ENCODE peak calls at places on chromosomes 3 and 15, in eight cellular contexts. One of them, this sample, is unnamed. For H3K27me3, the result is how much of the 10 kb centered on the place peaks cover.

GRCh38 chr15:71390101-71390500 is 274.8 kb downstream of the THSD4 start:
- DNase-seq in effector memory CD4-positive, alpha-beta T cell: no peak
- DNase-seq in cardiac muscle cell: no peak
- DNase-seq in aorta: no peak
- DNase-seq in ovary: no peak
- DNase-seq in uterus: no peak
- DNase-seq in left lung: no peak
- DNase-seq in neural progenitor cell: peak
- DNase-seq in this sample: no peak

GRCh38 chr15:36398212-36398611 is 181.2 kb upstream of the CDIN1 start:
- DNase-seq in effector memory CD4-positive, alpha-beta T cell: no peak
- DNase-seq in cardiac muscle cell: no peak
- DNase-seq in aorta: no peak
- DNase-seq in ovary: no peak
- DNase-seq in uterus: no peak
- DNase-seq in left lung: no peak
- DNase-seq in neural progenitor cell: no peak
- DNase-seq in this sample: no peak

GRCh38 chr3:126849768-126850167 is 133.1 kb upstream of the PLXNA1 start:
- DNase-seq in effector memory CD4-positive, alpha-beta T cell: no peak
- DNase-seq in cardiac muscle cell: no peak
- DNase-seq in aorta: no peak
- DNase-seq in ovary: no peak
- DNase-seq in uterus: no peak
- DNase-seq in left lung: no peak
- DNase-seq in neural progenitor cell: no peak
- DNase-seq in this sample: no peak

GRCh38 chr3:124083990-124084389 is 92.1 kb upstream of the ROPN1 start:
- DNase-seq in effector memory CD4-positive, alpha-beta T cell: no peak
- DNase-seq in cardiac muscle cell: no peak
- DNase-seq in aorta: no peak
- DNase-seq in ovary: no peak
- DNase-seq in uterus: no peak
- DNase-seq in left lung: no peak
- DNase-seq in neural progenitor cell: no peak
- DNase-seq in this sample: no peak

GRCh38 chr3:123319760-123320159 is 118.0 kb downstream of the SEC22A start:
- DNase-seq in effector memory CD4-positive, alpha-beta T cell: no peak
- DNase-seq in cardiac muscle cell: no peak
- DNase-seq in aorta: peak
- DNase-seq in ovary: no peak
- DNase-seq in uterus: no peak
- DNase-seq in left lung: no peak
- DNase-seq in neural progenitor cell: peak
- DNase-seq in this sample: no peak

GRCh38 chr3:142857056-142857455 is 31.8 kb downstream of the PCOLCE2 start:
- DNase-seq in effector memory CD4-positive, alpha-beta T cell: no peak
- DNase-seq in cardiac muscle cell: no peak
- DNase-seq in aorta: no peak
- DNase-seq in ovary: no peak
- DNase-seq in uterus: no peak
- DNase-seq in left lung: no peak
- DNase-seq in neural progenitor cell: peak
- DNase-seq in this sample: no peak

GRCh38 chr3:174218011-174218410 is 641.1 kb upstream of the NAALADL2 start:
- DNase-seq in effector memory CD4-positive, alpha-beta T cell: no peak
- DNase-seq in cardiac muscle cell: no peak
- DNase-seq in aorta: no peak
- DNase-seq in ovary: no peak
- DNase-seq in uterus: no peak
- DNase-seq in left lung: no peak
- DNase-seq in neural progenitor cell: no peak
- DNase-seq in this sample: no peak

GRCh38 chr3:109268181-109268580 is 48.1 kb downstream of the DPPA2 start:
- DNase-seq in effector memory CD4-positive, alpha-beta T cell: no peak
- DNase-seq in cardiac muscle cell: peak
- DNase-seq in aorta: no peak
- DNase-seq in ovary: no peak
- DNase-seq in uterus: no peak
- DNase-seq in left lung: no peak
- DNase-seq in neural progenitor cell: no peak
- DNase-seq in this sample: no peak

GRCh38 chr15:101237161-101237775 is 14.6 kb downstream of the CHSY1 start:
- DNase-seq in effector memory CD4-positive, alpha-beta T cell: no peak
- DNase-seq in cardiac muscle cell: peak
- DNase-seq in aorta: no peak
- DNase-seq in ovary: no peak
- DNase-seq in uterus: no peak
- DNase-seq in left lung: no peak
- DNase-seq in neural progenitor cell: no peak
- DNase-seq in this sample: no peak

GRCh38 chr3:151293127-151293526 is 14.8 kb upstream of the P2RY14 start:
- DNase-seq in effector memory CD4-positive, alpha-beta T cell: no peak
- DNase-seq in cardiac muscle cell: no peak
- DNase-seq in aorta: no peak
- DNase-seq in ovary: no peak
- DNase-seq in uterus: no peak
- DNase-seq in left lung: no peak
- DNase-seq in neural progenitor cell: no peak
- DNase-seq in this sample: no peak

GRCh38 chr3:8579101-8579500 is 65.5 kb downstream of the SSUH2 start:
- DNase-seq in effector memory CD4-positive, alpha-beta T cell: no peak
- DNase-seq in cardiac muscle cell: no peak
- DNase-seq in aorta: no peak
- DNase-seq in ovary: no peak
- DNase-seq in uterus: no peak
- DNase-seq in left lung: no peak
- DNase-seq in neural progenitor cell: no peak
- DNase-seq in this sample: no peak

GRCh38 chr15:74780983-74781672 is 752 bp upstream of the CSK start:
- DNase-seq in effector memory CD4-positive, alpha-beta T cell: no peak
- DNase-seq in cardiac muscle cell: peak
- DNase-seq in aorta: no peak
- DNase-seq in ovary: no peak
- DNase-seq in uterus: no peak
- DNase-seq in left lung: peak
- DNase-seq in neural progenitor cell: no peak
- DNase-seq in this sample: no peak

GRCh38 chr15:51758645-51759044 is 7.2 kb downstream of the TMOD2 start:
- DNase-seq in effector memory CD4-positive, alpha-beta T cell: no peak
- DNase-seq in cardiac muscle cell: peak
- DNase-seq in aorta: no peak
- DNase-seq in ovary: peak
- DNase-seq in uterus: peak
- DNase-seq in left lung: no peak
- DNase-seq in neural progenitor cell: no peak
- DNase-seq in this sample: no peak

GRCh38 chr3:30988774-30989173 is 94.3 kb upstream of the GADL1 start:
- DNase-seq in effector memory CD4-positive, alpha-beta T cell: no peak
- DNase-seq in cardiac muscle cell: no peak
- DNase-seq in aorta: no peak
- DNase-seq in ovary: no peak
- DNase-seq in uterus: no peak
- DNase-seq in left lung: no peak
- DNase-seq in neural progenitor cell: no peak
- DNase-seq in this sample: no peak

GRCh38 chr3:43709022-43709421 is 18.3 kb downstream of the ABHD5 start:
- DNase-seq in effector memory CD4-positive, alpha-beta T cell: no peak
- DNase-seq in cardiac muscle cell: peak
- DNase-seq in aorta: no peak
- DNase-seq in ovary: no peak
- DNase-seq in uterus: no peak
- DNase-seq in left lung: no peak
- DNase-seq in neural progenitor cell: no peak
- DNase-seq in this sample: no peak

GRCh38 chr15:66580643-66581042 is 14.8 kb upstream of the LCTL start:
- DNase-seq in effector memory CD4-positive, alpha-beta T cell: no peak
- DNase-seq in cardiac muscle cell: peak
- DNase-seq in aorta: no peak
- DNase-seq in ovary: no peak
- DNase-seq in uterus: no peak
- DNase-seq in left lung: no peak
- DNase-seq in neural progenitor cell: no peak
- DNase-seq in this sample: no peak

GRCh38 chr3:180335056-180335455 is 266.9 kb upstream of the TTC14 start:
- DNase-seq in effector memory CD4-positive, alpha-beta T cell: no peak
- DNase-seq in cardiac muscle cell: no peak
- DNase-seq in aorta: no peak
- DNase-seq in ovary: no peak
- DNase-seq in uterus: no peak
- DNase-seq in left lung: no peak
- DNase-seq in neural progenitor cell: no peak
- DNase-seq in this sample: no peak

GRCh38 chr15:31317033-31317979 is 9.3 kb upstream of the KLF13 start:
- DNase-seq in effector memory CD4-positive, alpha-beta T cell: no peak
- DNase-seq in cardiac muscle cell: no peak
- DNase-seq in aorta: no peak
- DNase-seq in ovary: peak
- DNase-seq in uterus: no peak
- DNase-seq in left lung: no peak
- DNase-seq in neural progenitor cell: no peak
- DNase-seq in this sample: no peak

GRCh38 chr3:119676020-119676419 is 1.2 kb downstream of the COX17 start:
- DNase-seq in effector memory CD4-positive, alpha-beta T cell: no peak
- DNase-seq in cardiac muscle cell: no peak
- DNase-seq in aorta: no peak
- DNase-seq in ovary: no peak
- DNase-seq in uterus: no peak
- DNase-seq in left lung: no peak
- DNase-seq in neural progenitor cell: no peak
- DNase-seq in this sample: no peak

GRCh38 chr3:138949002-138949418 is 2.0 kb downstream of the FOXL2NB start:
- DNase-seq in effector memory CD4-positive, alpha-beta T cell: no peak
- DNase-seq in cardiac muscle cell: no peak
- DNase-seq in aorta: no peak
- DNase-seq in ovary: peak
- DNase-seq in uterus: no peak
- DNase-seq in left lung: no peak
- DNase-seq in neural progenitor cell: peak
- DNase-seq in this sample: no peak
- H3K27me3 ChIP-seq in effector memory CD4-positive, alpha-beta T cell: half or more
- H3K27me3 ChIP-seq in cardiac muscle cell: half or more
- H3K27me3 ChIP-seq in aorta: under half
- H3K27me3 ChIP-seq in ovary: under half
- H3K27me3 ChIP-seq in uterus: under half
- H3K27me3 ChIP-seq in left lung: half or more
- H3K27me3 ChIP-seq in neural progenitor cell: half or more
- H3K27me3 ChIP-seq in this sample: half or more

GRCh38 chr15:23477920-23478319 is 30.9 kb upstream of the GOLGA6L2 start:
- DNase-seq in effector memory CD4-positive, alpha-beta T cell: no peak
- DNase-seq in cardiac muscle cell: no peak
- DNase-seq in aorta: no peak
- DNase-seq in ovary: no peak
- DNase-seq in uterus: no peak
- DNase-seq in left lung: no peak
- DNase-seq in neural progenitor cell: no peak
- DNase-seq in this sample: no peak
- H3K27me3 ChIP-seq in effector memory CD4-positive, alpha-beta T cell: under half
- H3K27me3 ChIP-seq in cardiac muscle cell: under half
- H3K27me3 ChIP-seq in aorta: under half
- H3K27me3 ChIP-seq in ovary: under half
- H3K27me3 ChIP-seq in uterus: under half
- H3K27me3 ChIP-seq in left lung: under half
- H3K27me3 ChIP-seq in neural progenitor cell: under half
- H3K27me3 ChIP-seq in this sample: under half

GRCh38 chr3:37579181-37579580 is 282.5 kb upstream of the CTDSPL start:
- DNase-seq in effector memory CD4-positive, alpha-beta T cell: no peak
- DNase-seq in cardiac muscle cell: no peak
- DNase-seq in aorta: no peak
- DNase-seq in ovary: no peak
- DNase-seq in uterus: no peak
- DNase-seq in left lung: no peak
- DNase-seq in neural progenitor cell: no peak
- DNase-seq in this sample: no peak
- H3K27me3 ChIP-seq in effector memory CD4-positive, alpha-beta T cell: under half
- H3K27me3 ChIP-seq in cardiac muscle cell: under half
- H3K27me3 ChIP-seq in aorta: under half
- H3K27me3 ChIP-seq in ovary: under half
- H3K27me3 ChIP-seq in uterus: under half
- H3K27me3 ChIP-seq in left lung: under half
- H3K27me3 ChIP-seq in neural progenitor cell: under half
- H3K27me3 ChIP-seq in this sample: under half

GRCh38 chr15:89381330-89381729 is 46.7 kb upstream of the POLG start:
- DNase-seq in effector memory CD4-positive, alpha-beta T cell: no peak
- DNase-seq in cardiac muscle cell: no peak
- DNase-seq in aorta: peak
- DNase-seq in ovary: no peak
- DNase-seq in uterus: no peak
- DNase-seq in left lung: no peak
- DNase-seq in neural progenitor cell: no peak
- DNase-seq in this sample: no peak

GRCh38 chr15:89379818-89380217 is 45.2 kb upstream of the POLG start:
- DNase-seq in effector memory CD4-positive, alpha-beta T cell: no peak
- DNase-seq in cardiac muscle cell: no peak
- DNase-seq in aorta: peak
- DNase-seq in ovary: no peak
- DNase-seq in uterus: no peak
- DNase-seq in left lung: no peak
- DNase-seq in neural progenitor cell: peak
- DNase-seq in this sample: no peak

GRCh38 chr15:89383635-89384604 is 49.3 kb upstream of the POLG start:
- DNase-seq in effector memory CD4-positive, alpha-beta T cell: no peak
- DNase-seq in cardiac muscle cell: peak
- DNase-seq in aorta: peak
- DNase-seq in ovary: peak
- DNase-seq in uterus: peak
- DNase-seq in left lung: peak
- DNase-seq in neural progenitor cell: no peak
- DNase-seq in this sample: no peak

GRCh38 chr15:89381888-89382287 is 47.3 kb upstream of the POLG start:
- DNase-seq in effector memory CD4-positive, alpha-beta T cell: no peak
- DNase-seq in cardiac muscle cell: no peak
- DNase-seq in aorta: no peak
- DNase-seq in ovary: no peak
- DNase-seq in uterus: no peak
- DNase-seq in left lung: no peak
- DNase-seq in neural progenitor cell: no peak
- DNase-seq in this sample: no peak

GRCh38 chr15:89382288-89382687 is 47.7 kb upstream of the POLG start:
- DNase-seq in effector memory CD4-positive, alpha-beta T cell: no peak
- DNase-seq in cardiac muscle cell: no peak
- DNase-seq in aorta: peak
- DNase-seq in ovary: no peak
- DNase-seq in uterus: no peak
- DNase-seq in left lung: no peak
- DNase-seq in neural progenitor cell: no peak
- DNase-seq in this sample: no peak
- H3K27me3 ChIP-seq in effector memory CD4-positive, alpha-beta T cell: under half
- H3K27me3 ChIP-seq in cardiac muscle cell: half or more
- H3K27me3 ChIP-seq in aorta: under half
- H3K27me3 ChIP-seq in ovary: under half
- H3K27me3 ChIP-seq in uterus: under half
- H3K27me3 ChIP-seq in left lung: under half
- H3K27me3 ChIP-seq in neural progenitor cell: half or more
- H3K27me3 ChIP-seq in this sample: under half

DNA sequence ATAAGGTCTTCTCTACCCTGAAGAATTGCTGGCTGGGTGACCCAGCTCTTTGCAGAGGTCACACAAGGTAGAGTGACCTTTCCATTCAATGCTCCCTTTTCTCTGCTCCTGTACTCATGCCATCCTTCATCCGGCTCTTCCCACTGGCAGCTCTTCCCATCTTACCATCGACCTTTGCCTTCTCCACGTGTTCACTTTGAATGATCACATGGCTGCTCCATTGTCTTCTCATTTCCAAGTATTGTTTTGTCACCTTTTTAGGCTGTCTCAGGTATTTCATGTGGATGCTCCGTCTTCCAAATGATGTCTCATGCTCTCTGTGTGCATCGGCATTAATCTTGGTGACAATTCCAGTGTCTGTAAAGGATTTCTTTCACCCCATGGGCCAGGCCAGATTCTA is 76.6 kb upstream of the ONECUT1 start:
- DNase-seq in effector memory CD4-positive, alpha-beta T cell: no peak
- DNase-seq in cardiac muscle cell: no peak
- DNase-seq in aorta: no peak
- DNase-seq in ovary: no peak
- DNase-seq in uterus: no peak
- DNase-seq in left lung: no peak
- DNase-seq in neural progenitor cell: no peak
- DNase-seq in this sample: no peak
- H3K27me3 ChIP-seq in effector memory CD4-positive, alpha-beta T cell: under half
- H3K27me3 ChIP-seq in cardiac muscle cell: under half
- H3K27me3 ChIP-seq in aorta: under half
- H3K27me3 ChIP-seq in ovary: under half
- H3K27me3 ChIP-seq in uterus: under half
- H3K27me3 ChIP-seq in left lung: under half
- H3K27me3 ChIP-seq in neural progenitor cell: under half
- H3K27me3 ChIP-seq in this sample: under half